ENCODE peak calls at places on chromosomes 5 and 9, in four cellular contexts. O, Q, S and P are unnamed samples.

GRCh38 chr9:84694248-84694647 is 24.7 kb downstream of the NTRK2 start:
- DNase-seq in O (no peak), Q (no peak), S (no peak), P (no peak)

GRCh38 chr5:107215581-107215980 is 455.2 kb downstream of the EFNA5 start:
- DNase-seq in O (no peak), Q (no peak), S (peak; percentile 4), P (no peak)

GRCh38 chr5:172707285-172708182 is 63.5 kb downstream of the DUSP1 start:
- DNase-seq in O (no peak), Q (peak; percentile 66), S (peak; percentile 76), P (peak; percentile 36)

GRCh38 chr5:66247176-66247960 is 103.3 kb downstream of the SREK1 start:
- DNase-seq in O (no peak), Q (no peak), S (peak; percentile 85), P (no peak)

GRCh38 chr5:68352166-68352565 is 136.6 kb downstream of the PIK3R1 start:
- DNase-seq in O (no peak), Q (no peak), S (no peak), P (no peak)

GRCh38 chr5:95564450-95564849 is 9.5 kb downstream of the ARSK start:
- DNase-seq in O (no peak), Q (no peak), S (no peak), P (no peak)

GRCh38 chr5:128782446-128782845 is 182.8 kb upstream of the SLC27A6 start:
- DNase-seq in O (no peak), Q (peak; percentile 74), S (peak; percentile 85), P (peak; percentile 53)

GRCh38 chr9:35820076-35820475 is 5.2 kb upstream of the HINT2 start:
- DNase-seq in O (no peak), Q (no peak), S (peak; percentile 77), P (no peak)

GRCh38 chr5:157186309-157187045 is 5.8 kb downstream of the ITK start:
- DNase-seq in O (no peak), Q (no peak), S (no peak), P (no peak)

GRCh38 chr9:546797-547223 is 294.7 kb upstream of the DMRT1 start:
- DNase-seq in O (no peak), Q (peak; percentile 11), S (no peak), P (peak; percentile 25)

GRCh38 chr5:112534564-112534963 is 115.5 kb upstream of the EPB41L4A start:
- DNase-seq in O (no peak), Q (no peak), S (no peak), P (no peak)
- TF ChIP-seq POLR2A in O (no peak), Q (no peak), S (no peak), P (no peak)

DNA sequence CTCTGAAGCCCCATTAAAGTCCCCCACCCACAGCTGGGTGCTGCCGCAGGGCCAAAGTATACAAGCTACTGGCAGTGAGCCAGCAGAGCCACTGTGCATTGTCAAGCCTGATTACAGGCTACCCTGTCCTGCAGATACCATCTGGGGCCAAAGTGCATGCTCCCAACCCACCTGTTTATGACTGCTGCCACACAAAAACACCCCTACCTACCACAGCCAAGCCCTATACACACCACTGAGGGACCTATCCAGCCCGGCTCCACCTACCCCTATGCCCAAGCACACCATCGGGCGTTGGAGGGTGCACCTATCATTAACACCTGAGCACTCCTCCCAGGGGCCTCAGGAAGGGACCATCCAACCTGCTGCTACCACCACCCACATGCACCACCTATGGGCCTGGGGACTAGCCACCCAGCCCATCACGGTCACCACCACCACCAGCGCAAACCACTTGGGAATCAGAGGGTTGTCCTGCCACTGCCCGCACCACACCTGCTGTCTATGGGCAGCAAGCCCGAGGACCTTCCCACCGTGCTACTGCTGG is 105.0 kb downstream of the PLPP1 start:
- DNase-seq in O (no peak), Q (no peak), S (no peak), P (peak; percentile 45)
- TF ChIP-seq POLR2A in O (no peak), Q (no peak), S (no peak), P (no peak)

GRCh38 chr5:88883059-88883565 is at the start of gene MEF2C:
- DNase-seq in O (no peak), Q (peak; percentile 78), S (peak; percentile 81), P (peak; percentile 63)

GRCh38 chr5:88879724-88880123 is 3.3 kb downstream of the MEF2C start:
- DNase-seq in O (no peak), Q (no peak), S (no peak), P (no peak)

GRCh38 chr5:88880196-88880595 is 2.8 kb downstream of the MEF2C start:
- DNase-seq in O (no peak), Q (no peak), S (no peak), P (no peak)

GRCh38 chr5:88882321-88883038 is 504 bp downstream of the MEF2C start:
- DNase-seq in O (no peak), Q (no peak), S (peak; percentile 4), P (no peak)

GRCh38 chr5:88881566-88881965 is 1.4 kb downstream of the MEF2C start:
- DNase-seq in O (no peak), Q (peak; percentile 19), S (peak; percentile 9), P (no peak)
- TF ChIP-seq POLR2A in O (no peak), Q (no peak), S (no peak), P (no peak)

GRCh38 chr9:133828338-133828997 is 90.3 kb upstream of the SARDH start:
- DNase-seq in O (no peak), Q (no peak), S (no peak), P (no peak)
- TF ChIP-seq POLR2A in O (no peak), Q (no peak), S (no peak), P (no peak)

GRCh38 chr9:110126986-110127864 is 80.7 kb downstream of the C9orf152 start:
- DNase-seq in O (no peak), Q (peak; percentile 52), S (peak; percentile 89), P (no peak)
- TF ChIP-seq POLR2A in O (no peak), Q (no peak), S (no peak), P (no peak)

GRCh38 chr9:32552172-32552872 is at the start of the genes SMIM27 and TOPORS:
- DNase-seq in O (peak; percentile 63), Q (peak; percentile 92), S (peak; percentile 88), P (peak; percentile 89)
- TF ChIP-seq POLR2A in O (peak; percentile 89), Q (peak; percentile 70), S (peak; percentile 90), P (peak; percentile 88)

DNA sequence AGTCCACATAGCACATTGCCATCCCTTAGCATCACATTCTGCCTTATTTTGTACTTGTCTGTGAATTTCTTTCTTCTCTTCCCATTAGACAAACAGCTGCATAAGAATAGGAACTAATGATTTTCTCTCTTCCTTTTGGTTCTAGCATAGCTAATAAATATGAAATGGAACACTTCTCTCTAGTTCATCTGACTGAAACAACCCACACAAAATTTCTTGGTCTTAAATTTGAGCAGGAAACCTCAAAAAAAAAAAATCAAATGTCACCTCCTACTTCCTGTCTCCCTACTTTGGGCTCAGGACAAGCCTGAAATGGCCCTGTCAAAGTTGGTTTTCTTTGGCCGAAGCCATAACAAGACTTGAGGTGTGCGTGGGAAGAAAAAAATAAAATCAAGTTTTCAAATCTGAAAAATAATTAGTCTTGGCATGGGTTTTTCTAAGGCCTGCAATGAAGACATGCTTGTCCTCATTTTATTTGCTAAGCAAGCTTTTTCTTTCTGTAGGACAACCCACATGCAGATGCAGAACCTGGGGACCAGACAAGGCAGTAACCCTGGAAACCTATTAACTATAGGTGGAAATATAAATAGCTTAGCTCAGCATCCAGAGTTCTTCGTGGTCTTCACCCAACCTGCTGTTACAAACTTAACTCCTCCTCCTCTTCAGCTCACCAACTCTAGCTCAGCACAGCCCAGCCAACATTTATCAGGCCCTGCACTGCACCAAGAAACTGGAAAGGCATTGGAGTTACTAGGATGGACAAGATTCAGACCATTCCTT is 523.5 kb upstream of the KLF4 start:
- DNase-seq in O (no peak), Q (no peak), S (no peak), P (no peak)
- TF ChIP-seq POLR2A in O (no peak), Q (no peak), S (no peak), P (no peak)

GRCh38 chr5:138934971-138935370 is 59.8 kb upstream of the LRRTM2 start:
- DNase-seq in O (no peak), Q (no peak), S (no peak), P (no peak)

GRCh38 chr5:138933522-138934290 is 58.6 kb upstream of the LRRTM2 start:
- DNase-seq in O (no peak), Q (no peak), S (no peak), P (no peak)

GRCh38 chr5:138936225-138936967 is 61.3 kb upstream of the LRRTM2 start:
- DNase-seq in O (no peak), Q (no peak), S (no peak), P (no peak)

GRCh38 chr5:138936968-138937345 is 61.8 kb upstream of the LRRTM2 start:
- DNase-seq in O (no peak), Q (no peak), S (no peak), P (no peak)

DNA sequence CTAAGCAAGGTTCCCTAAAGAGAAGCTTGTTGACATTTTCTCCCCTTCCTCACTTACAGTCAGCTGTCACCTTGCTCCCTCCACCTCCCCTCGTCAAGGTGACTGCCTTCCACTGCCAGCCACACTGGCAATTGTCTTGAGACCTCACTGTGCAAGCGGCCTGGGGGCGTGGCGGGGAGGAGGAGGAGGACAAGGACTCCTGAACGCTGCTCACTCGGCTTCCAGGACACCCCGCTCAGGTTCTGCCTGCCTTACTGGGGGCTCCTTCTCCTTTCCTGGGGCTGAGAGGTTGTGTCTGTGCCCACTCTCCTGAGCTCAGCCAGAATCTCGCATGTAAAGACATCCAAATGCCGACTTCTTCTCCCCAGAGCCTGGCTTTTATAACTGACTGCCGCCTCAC is 60.3 kb upstream of the LRRTM2 start:
- DNase-seq in O (no peak), Q (no peak), S (no peak), P (no peak)
- TF ChIP-seq POLR2A in O (no peak), Q (no peak), S (no peak), P (no peak)

GRCh38 chr5:140182803-140183367 is 7.9 kb downstream of the CYSTM1 start:
- DNase-seq in O (no peak), Q (no peak), S (peak; percentile 44), P (peak; percentile 51)
- TF ChIP-seq POLR2A in O (no peak), Q (no peak), S (no peak), P (no peak)